ENCODE peak calls at places on chromosomes 1 and 21, in five cellular contexts. T is right atrium auricular region, O is uterus, Q is SK-N-MC, G is prostate gland. V is an unnamed sample.

GRCh38 chr1:75768021-75768420 is 18.0 kb upstream of the RABGGTB start:
- DNase-seq in T (no peak), G (no peak), Q (no peak), O (no peak), V (no peak)

GRCh38 chr1:28935293-28935692 is 20.9 kb downstream of the EPB41 start:
- DNase-seq in O (no peak), Q (no peak), G (no peak), T (no peak), V (no peak)

GRCh38 chr1:2413495-2414296 is 1.3 kb upstream of the PEX10 start:
- DNase-seq in O (peak; percentile 36), T (no peak), Q (no peak), G (no peak), V (no peak)

GRCh38 chr1:213119794-213120193 is 68.8 kb downstream of the RPS6KC1 start:
- DNase-seq in O (no peak), G (no peak), T (no peak), Q (no peak), V (no peak)

GRCh38 chr1:11334821-11335220 is 61.8 kb downstream of the UBIAD1 start:
- DNase-seq in G (no peak), Q (no peak), O (no peak), T (no peak), V (no peak)

GRCh38 chr1:6473974-6474814 is 8.2 kb upstream of the TNFRSF25 start:
- DNase-seq in T (no peak), O (no peak), Q (no peak), G (no peak), V (no peak)

GRCh38 chr1:200351826-200352549 is 57.8 kb downstream of the ZNF281 start:
- DNase-seq in T (peak; percentile 46), G (no peak), O (no peak), Q (peak; percentile 32), V (no peak)

GRCh38 chr1:17587693-17588047 is 48.2 kb downstream of the ARHGEF10L start:
- DNase-seq in G (no peak), T (no peak), Q (peak; percentile 20), O (no peak), V (no peak)

GRCh38 chr1:173253046-173253445 is 45.9 kb upstream of the TNFSF4 start:
- DNase-seq in Q (no peak), T (no peak), G (no peak), O (no peak), V (no peak)

GRCh38 chr1:101253976-101254660 is 17.3 kb downstream of the S1PR1 start:
- DNase-seq in Q (no peak), T (no peak), G (no peak), O (peak; percentile 24), V (no peak)

GRCh38 chr1:30037251-30038118 is 685.9 kb downstream of the MATN1 start:
- DNase-seq in O (no peak), Q (no peak), T (peak; percentile 28), G (no peak), V (peak; percentile 87)

GRCh38 chr1:230122361-230123279 is 55.6 kb downstream of the GALNT2 start:
- DNase-seq in O (no peak), T (no peak), G (no peak), Q (no peak), V (no peak)

GRCh38 chr1:196779093-196779492 is 4.5 kb downstream of the CFHR3 start:
- DNase-seq in O (no peak), T (no peak), Q (no peak), G (no peak), V (no peak)

GRCh38 chr1:49526672-49527071 is 497.1 kb downstream of the AGBL4 start:
- DNase-seq in G (no peak), T (no peak), Q (no peak), O (no peak), V (no peak)

GRCh38 chr1:169395956-169396355 is 28.0 kb downstream of the BLZF1 start:
- DNase-seq in O (no peak), Q (no peak), T (no peak), G (no peak), V (no peak)

GRCh38 chr1:78619803-78620579 is at the start of gene IFI44L:
- DNase-seq in Q (peak; percentile 70), T (no peak), G (no peak), O (peak; percentile 59), V (no peak)

GRCh38 chr1:24465638-24466037 is 37.0 kb upstream of the RCAN3 start:
- DNase-seq in Q (no peak), O (no peak), G (no peak), T (no peak), V (no peak)

GRCh38 chr1:183764981-183765380 is 39.9 kb upstream of the RGL1 start:
- DNase-seq in G (no peak), O (no peak), Q (no peak), T (no peak), V (no peak)

GRCh38 chr1:225998560-225999226 is 450 bp downstream of the SDE2 start:
- DNase-seq in T (no peak), O (no peak), Q (no peak), G (no peak), V (no peak)

GRCh38 chr21:15272591-15272990 is 207.8 kb upstream of the NRIP1 start:
- DNase-seq in Q (no peak), T (no peak), G (no peak), O (no peak), V (no peak)

GRCh38 chr1:83998599-83999315 is at the start of gene TTLL7:
- DNase-seq in O (peak; percentile 72), G (peak; percentile 72), T (peak; percentile 75), Q (no peak), V (no peak)

GRCh38 chr1:205800973-205801703 is 11.9 kb downstream of the SLC41A1 start:
- DNase-seq in G (peak; percentile 26), O (no peak), T (no peak), Q (no peak), V (no peak)

GRCh38 chr1:24267003-24267402 is 52.2 kb upstream of the GRHL3 start:
- DNase-seq in T (no peak), Q (no peak), O (no peak), G (no peak), V (no peak)

DNA sequence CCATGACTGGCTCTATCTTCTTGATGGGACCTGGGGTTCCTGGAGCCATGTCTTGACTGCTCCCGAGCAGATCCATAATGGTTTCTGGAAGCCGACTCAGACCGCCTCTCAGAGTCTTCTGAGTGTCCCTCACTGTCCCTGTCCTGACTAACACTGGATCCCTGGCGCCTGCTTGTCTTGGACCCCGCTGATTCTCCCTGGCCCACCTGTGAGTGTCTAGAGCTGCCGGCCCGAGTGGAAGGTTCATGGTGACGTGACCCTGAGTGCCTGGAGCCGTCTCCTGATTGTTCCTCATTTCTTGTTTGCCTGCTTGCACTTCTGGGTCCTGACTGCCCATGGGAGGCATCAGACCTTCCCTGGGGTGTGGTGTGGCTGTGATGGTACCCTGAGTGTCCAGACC is 15.1 kb downstream of the FLG start:
- DNase-seq in T (no peak), Q (no peak), G (no peak), O (no peak), V (no peak)
- H3K9me3 ChIP-seq in T (no peaks in the 10 kb centered on the region), Q (no peaks in the 10 kb centered on the region), G (no peaks in the 10 kb centered on the region), O (peaks cover 2% of the 10 kb centered on the region), V (no peaks in the 10 kb centered on the region)

GRCh38 chr21:45493401-45494001 is 48.7 kb downstream of the SLC19A1 start:
- DNase-seq in G (no peak), Q (no peak), T (no peak), O (no peak), V (no peak)
- H3K36me3 ChIP-seq in G (no peaks in the 10 kb centered on the region), Q (no peaks in the 10 kb centered on the region), T (peaks cover 52% of the 10 kb centered on the region), O (no peaks in the 10 kb centered on the region), V (peaks cover 39% of the 10 kb centered on the region)

DNA sequence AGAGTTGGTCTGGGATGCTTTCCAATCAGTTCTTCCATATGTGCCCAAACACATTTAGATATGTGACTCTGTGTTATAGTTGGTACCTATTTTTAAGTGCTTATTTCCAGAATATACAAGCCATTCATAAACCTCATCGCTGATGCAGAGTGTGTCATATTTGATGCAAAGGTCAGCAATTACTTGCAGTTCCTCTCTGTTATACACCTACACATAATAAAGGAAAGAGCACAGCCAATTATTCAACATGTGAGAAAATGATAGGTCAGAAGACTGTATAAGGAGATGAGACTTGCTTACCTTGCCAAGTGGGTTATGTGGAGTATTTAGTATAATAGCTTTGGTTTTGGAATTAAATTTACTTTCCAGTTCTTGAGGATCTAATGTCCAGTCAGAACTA is 31.3 kb downstream of the KYAT3 start:
- DNase-seq in G (no peak), O (no peak), T (no peak), Q (no peak), V (no peak)
- H3K9me3 ChIP-seq in G (no peaks in the 10 kb centered on the region), O (no peaks in the 10 kb centered on the region), T (no peaks in the 10 kb centered on the region), Q (no peaks in the 10 kb centered on the region), V (no peaks in the 10 kb centered on the region)

GRCh38 chr1:64060611-64061302 is 142.7 kb upstream of the UBE2U start:
- DNase-seq in O (no peak), Q (no peak), G (no peak), T (no peak), V (no peak)
- H3K36me3 ChIP-seq in O (no peaks in the 10 kb centered on the region), Q (no peaks in the 10 kb centered on the region), G (no peaks in the 10 kb centered on the region), T (no peaks in the 10 kb centered on the region), V (no peaks in the 10 kb centered on the region)

DNA sequence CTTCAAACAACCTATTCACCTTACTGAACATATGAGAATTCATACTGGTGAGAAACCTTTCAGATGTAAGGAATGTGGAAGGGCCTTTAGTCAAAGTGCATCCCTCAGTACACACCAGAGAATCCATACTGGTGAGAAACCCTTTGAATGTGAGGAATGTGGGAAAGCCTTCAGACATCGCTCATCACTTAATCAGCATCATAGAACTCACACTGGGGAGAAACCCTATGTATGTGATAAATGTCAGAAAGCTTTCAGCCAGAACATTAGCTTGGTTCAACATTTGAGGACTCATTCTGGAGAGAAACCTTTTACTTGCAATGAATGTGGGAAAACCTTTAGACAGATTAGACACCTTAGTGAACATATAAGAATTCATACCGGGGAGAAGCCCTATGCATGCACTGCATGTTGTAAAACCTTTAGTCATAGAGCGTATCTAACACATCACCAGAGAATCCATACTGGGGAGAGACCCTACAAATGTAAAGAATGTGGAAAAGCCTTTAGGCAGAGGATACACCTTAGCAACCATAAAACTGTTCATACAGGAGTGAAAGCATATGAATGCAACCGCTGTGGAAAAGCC is 13.2 kb upstream of the EXO5 start:
- DNase-seq in T (no peak), G (no peak), Q (no peak), O (no peak), V (no peak)
- H3K9me3 ChIP-seq in T (peaks cover 79% of the 10 kb centered on the region), G (no peaks in the 10 kb centered on the region), Q (peaks cover 13% of the 10 kb centered on the region), O (peaks cover 48% of the 10 kb centered on the region), V (peaks cover 32% of the 10 kb centered on the region)

DNA sequence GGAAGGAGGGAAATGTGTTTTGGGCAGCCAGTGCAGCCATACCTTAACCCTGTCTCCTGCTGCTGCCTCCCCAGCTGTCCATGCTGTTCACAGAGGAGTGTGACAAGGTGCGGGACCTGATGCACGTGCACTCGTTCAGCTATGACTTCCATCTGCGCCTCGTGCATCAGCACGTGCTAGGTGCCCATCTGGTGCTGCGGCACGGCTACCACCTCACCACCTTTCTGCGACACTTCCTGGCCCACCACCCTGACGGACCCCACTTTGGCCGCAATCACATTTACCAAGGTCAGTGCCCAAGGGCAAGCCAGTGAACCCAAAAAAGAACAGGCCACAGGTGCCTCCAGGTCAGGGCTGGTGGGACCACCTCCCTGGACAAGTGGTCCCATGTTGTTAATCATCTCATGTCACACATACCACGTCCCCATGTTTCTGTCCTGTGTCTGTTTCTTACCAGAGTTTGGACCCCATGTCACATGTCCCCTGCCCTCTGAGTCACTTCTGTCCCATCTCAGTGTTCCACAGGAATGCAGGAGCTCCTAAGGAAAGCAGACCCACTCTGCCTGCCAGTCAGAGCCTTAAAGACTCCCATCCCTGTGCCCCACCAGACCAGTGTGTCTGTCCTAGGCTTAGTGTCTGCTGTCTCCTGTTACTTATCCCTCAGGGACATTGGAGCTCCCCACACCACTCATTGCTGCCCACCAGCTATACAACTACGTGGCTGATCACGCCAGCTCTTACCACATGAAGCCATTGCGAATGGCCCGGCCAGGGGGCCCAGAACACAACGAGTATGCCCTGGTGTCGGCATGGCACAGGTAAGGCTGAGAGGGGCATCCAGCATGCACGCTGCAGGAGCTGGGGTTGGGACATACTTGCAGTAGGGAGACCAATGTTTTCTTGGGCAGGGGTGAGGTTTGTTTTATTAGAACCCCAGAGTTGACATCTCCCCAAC is 6.6 kb downstream of the HYI start:
- DNase-seq in O (peak; percentile 12), Q (no peak), G (no peak), T (no peak), V (peak; percentile 75)
- H3K36me3 ChIP-seq in O (no peaks in the 10 kb centered on the region), Q (peaks cover 32% of the 10 kb centered on the region), G (peaks cover 7% of the 10 kb centered on the region), T (peaks cover 95% of the 10 kb centered on the region), V (peaks cover 81% of the 10 kb centered on the region)

V was measured in vagina.